ENCODE peak calls at places on chromosomes 12 and 14, in ten cellular contexts. One of them, this sample, is unnamed.

GRCh38 chr12:89345830-89346740 is 6.2 kb downstream of the DUSP6 start:
- DNase-seq in astrocyte of the spinal cord: peak; percentile 77
- DNase-seq in HCT116: peak; percentile 61
- DNase-seq in H1: no peak
- DNase-seq in psoas muscle: peak; percentile 28
- DNase-seq in right lobe of liver: peak; percentile 60
- DNase-seq in fibroblast of lung: peak; percentile 72
- DNase-seq in astrocyte of the cerebellum: no peak
- DNase-seq in mucosa of descending colon: peak; percentile 71
- DNase-seq in GM12865: peak; percentile 92
- DNase-seq in this sample: no peak

GRCh38 chr12:117540011-117540410 is 178.6 kb upstream of the NOS1 start:
- DNase-seq in astrocyte of the spinal cord: no peak
- DNase-seq in HCT116: no peak
- DNase-seq in H1: no peak
- DNase-seq in psoas muscle: no peak
- DNase-seq in right lobe of liver: no peak
- DNase-seq in fibroblast of lung: no peak
- DNase-seq in astrocyte of the cerebellum: no peak
- DNase-seq in mucosa of descending colon: no peak
- DNase-seq in GM12865: no peak
- DNase-seq in this sample: no peak

GRCh38 chr12:21697829-21698630 is 40.4 kb upstream of the LDHB start:
- DNase-seq in astrocyte of the spinal cord: peak; percentile 41
- DNase-seq in HCT116: peak; percentile 31
- DNase-seq in H1: no peak
- DNase-seq in psoas muscle: no peak
- DNase-seq in right lobe of liver: no peak
- DNase-seq in fibroblast of lung: peak; percentile 15
- DNase-seq in astrocyte of the cerebellum: peak; percentile 42
- DNase-seq in mucosa of descending colon: peak; percentile 41
- DNase-seq in GM12865: peak; percentile 20
- DNase-seq in this sample: no peak

GRCh38 chr12:49046129-49046895 is 14.3 kb downstream of the KMT2D start:
- DNase-seq in astrocyte of the spinal cord: no peak
- DNase-seq in HCT116: no peak
- DNase-seq in H1: no peak
- DNase-seq in psoas muscle: no peak
- DNase-seq in right lobe of liver: no peak
- DNase-seq in fibroblast of lung: no peak
- DNase-seq in astrocyte of the cerebellum: no peak
- DNase-seq in mucosa of descending colon: no peak
- DNase-seq in GM12865: no peak
- DNase-seq in this sample: no peak

GRCh38 chr14:35556548-35556947 is 22.6 kb downstream of the INSM2 start:
- DNase-seq in astrocyte of the spinal cord: no peak
- DNase-seq in HCT116: no peak
- DNase-seq in H1: no peak
- DNase-seq in psoas muscle: no peak
- DNase-seq in right lobe of liver: no peak
- DNase-seq in fibroblast of lung: no peak
- DNase-seq in astrocyte of the cerebellum: no peak
- DNase-seq in mucosa of descending colon: no peak
- DNase-seq in GM12865: no peak
- DNase-seq in this sample: no peak

GRCh38 chr12:116882742-116883141 is 1.5 kb upstream of the HRK start:
- DNase-seq in astrocyte of the spinal cord: peak; percentile 31
- DNase-seq in HCT116: no peak
- DNase-seq in H1: no peak
- DNase-seq in psoas muscle: no peak
- DNase-seq in right lobe of liver: no peak
- DNase-seq in fibroblast of lung: peak; percentile 39
- DNase-seq in astrocyte of the cerebellum: peak; percentile 8
- DNase-seq in mucosa of descending colon: no peak
- DNase-seq in GM12865: no peak
- DNase-seq in this sample: no peak

GRCh38 chr14:91004987-91005386 is 55.5 kb downstream of the RPS6KA5 start:
- DNase-seq in astrocyte of the spinal cord: no peak
- DNase-seq in HCT116: no peak
- DNase-seq in H1: no peak
- DNase-seq in psoas muscle: no peak
- DNase-seq in right lobe of liver: no peak
- DNase-seq in fibroblast of lung: no peak
- DNase-seq in astrocyte of the cerebellum: no peak
- DNase-seq in mucosa of descending colon: no peak
- DNase-seq in GM12865: no peak
- DNase-seq in this sample: no peak

GRCh38 chr12:29719381-29719780 is 64.4 kb downstream of the TMTC1 start:
- DNase-seq in astrocyte of the spinal cord: no peak
- DNase-seq in HCT116: no peak
- DNase-seq in H1: no peak
- DNase-seq in psoas muscle: no peak
- DNase-seq in right lobe of liver: no peak
- DNase-seq in fibroblast of lung: no peak
- DNase-seq in astrocyte of the cerebellum: no peak
- DNase-seq in mucosa of descending colon: no peak
- DNase-seq in GM12865: no peak
- DNase-seq in this sample: no peak

GRCh38 chr14:73755434-73756014 is 41.3 kb upstream of the PNMA1 start:
- DNase-seq in astrocyte of the spinal cord: no peak
- DNase-seq in HCT116: no peak
- DNase-seq in H1: no peak
- DNase-seq in psoas muscle: no peak
- DNase-seq in right lobe of liver: no peak
- DNase-seq in fibroblast of lung: no peak
- DNase-seq in astrocyte of the cerebellum: no peak
- DNase-seq in mucosa of descending colon: peak; percentile 73
- DNase-seq in GM12865: peak; percentile 51
- DNase-seq in this sample: no peak

GRCh38 chr14:51014086-51014485 is 69.8 kb upstream of the PYGL start:
- DNase-seq in astrocyte of the spinal cord: peak; percentile 84
- DNase-seq in HCT116: no peak
- DNase-seq in H1: no peak
- DNase-seq in psoas muscle: peak; percentile 30
- DNase-seq in right lobe of liver: no peak
- DNase-seq in fibroblast of lung: peak; percentile 93
- DNase-seq in astrocyte of the cerebellum: peak; percentile 84
- DNase-seq in mucosa of descending colon: no peak
- DNase-seq in GM12865: no peak
- DNase-seq in this sample: peak; percentile 75

GRCh38 chr14:59509101-59509500 is 24.8 kb downstream of the JKAMP start:
- DNase-seq in astrocyte of the spinal cord: no peak
- DNase-seq in HCT116: no peak
- DNase-seq in H1: no peak
- DNase-seq in psoas muscle: no peak
- DNase-seq in right lobe of liver: no peak
- DNase-seq in fibroblast of lung: no peak
- DNase-seq in astrocyte of the cerebellum: no peak
- DNase-seq in mucosa of descending colon: no peak
- DNase-seq in GM12865: no peak
- DNase-seq in this sample: no peak

GRCh38 chr12:87801860-87802720 is 227.1 kb downstream of the C12orf50 start:
- DNase-seq in astrocyte of the spinal cord: peak; percentile 67
- DNase-seq in HCT116: no peak
- DNase-seq in H1: no peak
- DNase-seq in psoas muscle: no peak
- DNase-seq in right lobe of liver: no peak
- DNase-seq in fibroblast of lung: peak; percentile 57
- DNase-seq in astrocyte of the cerebellum: no peak
- DNase-seq in mucosa of descending colon: no peak
- DNase-seq in GM12865: no peak
- DNase-seq in this sample: no peak

GRCh38 chr12:1929241-1929984 is 11.0 kb upstream of the CACNA2D4 start:
- DNase-seq in astrocyte of the spinal cord: no peak
- DNase-seq in HCT116: no peak
- DNase-seq in H1: no peak
- DNase-seq in psoas muscle: no peak
- DNase-seq in right lobe of liver: no peak
- DNase-seq in fibroblast of lung: no peak
- DNase-seq in astrocyte of the cerebellum: no peak
- DNase-seq in mucosa of descending colon: no peak
- DNase-seq in GM12865: no peak
- DNase-seq in this sample: no peak

GRCh38 chr14:34981743-34982420 is 910 bp upstream of the SRP54 start:
- DNase-seq in astrocyte of the spinal cord: no peak
- DNase-seq in HCT116: peak; percentile 26
- DNase-seq in H1: no peak
- DNase-seq in psoas muscle: no peak
- DNase-seq in right lobe of liver: peak; percentile 24
- DNase-seq in fibroblast of lung: peak; percentile 59
- DNase-seq in astrocyte of the cerebellum: peak; percentile 22
- DNase-seq in mucosa of descending colon: peak; percentile 41
- DNase-seq in GM12865: peak; percentile 66
- DNase-seq in this sample: peak; percentile 11

GRCh38 chr14:68211886-68212285 is 392.3 kb downstream of the RAD51B start:
- DNase-seq in astrocyte of the spinal cord: no peak
- DNase-seq in HCT116: no peak
- DNase-seq in H1: no peak
- DNase-seq in psoas muscle: no peak
- DNase-seq in right lobe of liver: no peak
- DNase-seq in fibroblast of lung: no peak
- DNase-seq in astrocyte of the cerebellum: no peak
- DNase-seq in mucosa of descending colon: no peak
- DNase-seq in GM12865: no peak
- DNase-seq in this sample: no peak

GRCh38 chr14:68208726-68209125 is 389.1 kb downstream of the RAD51B start:
- DNase-seq in astrocyte of the spinal cord: no peak
- DNase-seq in HCT116: no peak
- DNase-seq in H1: no peak
- DNase-seq in psoas muscle: no peak
- DNase-seq in right lobe of liver: no peak
- DNase-seq in fibroblast of lung: no peak
- DNase-seq in astrocyte of the cerebellum: no peak
- DNase-seq in mucosa of descending colon: no peak
- DNase-seq in GM12865: peak; percentile 48
- DNase-seq in this sample: no peak

GRCh38 chr14:68214431-68214830 is 394.9 kb downstream of the RAD51B start:
- DNase-seq in astrocyte of the spinal cord: no peak
- DNase-seq in HCT116: no peak
- DNase-seq in H1: no peak
- DNase-seq in psoas muscle: no peak
- DNase-seq in right lobe of liver: no peak
- DNase-seq in fibroblast of lung: no peak
- DNase-seq in astrocyte of the cerebellum: no peak
- DNase-seq in mucosa of descending colon: no peak
- DNase-seq in GM12865: no peak
- DNase-seq in this sample: no peak

GRCh38 chr14:68210729-68211299 is 391.2 kb downstream of the RAD51B start:
- DNase-seq in astrocyte of the spinal cord: peak; percentile 94
- DNase-seq in HCT116: no peak
- DNase-seq in H1: no peak
- DNase-seq in psoas muscle: no peak
- DNase-seq in right lobe of liver: no peak
- DNase-seq in fibroblast of lung: peak; percentile 99
- DNase-seq in astrocyte of the cerebellum: peak; percentile 71
- DNase-seq in mucosa of descending colon: peak; percentile 36
- DNase-seq in GM12865: peak; percentile 95
- DNase-seq in this sample: peak; percentile 87

DNA sequence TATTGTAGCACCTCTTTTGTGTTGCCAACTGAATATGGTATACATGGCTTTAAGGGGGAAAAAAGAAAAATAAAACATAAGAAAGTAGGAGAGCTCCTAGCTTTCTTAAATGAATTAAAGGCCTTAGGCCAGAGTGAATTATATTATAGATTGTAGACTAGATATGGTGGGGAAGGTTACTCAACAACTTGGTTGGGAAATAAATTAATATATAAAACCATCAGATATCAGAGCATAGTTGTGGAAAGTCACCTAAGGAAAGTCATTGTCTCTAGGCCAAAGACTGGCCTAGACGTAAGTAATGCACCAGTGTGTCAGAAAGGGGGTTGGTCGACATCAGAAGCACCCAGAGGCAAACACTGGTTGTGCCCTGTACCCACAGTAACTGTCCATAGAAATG is 391.8 kb downstream of the RAD51B start:
- DNase-seq in astrocyte of the spinal cord: no peak
- DNase-seq in HCT116: no peak
- DNase-seq in H1: no peak
- DNase-seq in psoas muscle: no peak
- DNase-seq in right lobe of liver: no peak
- DNase-seq in fibroblast of lung: peak; percentile 39
- DNase-seq in astrocyte of the cerebellum: no peak
- DNase-seq in mucosa of descending colon: no peak
- DNase-seq in GM12865: peak; percentile 7
- DNase-seq in this sample: no peak
- H3K4me3 ChIP-seq in astrocyte of the spinal cord: no peak overlapping the region
- H3K4me3 ChIP-seq in HCT116: no peak overlapping the region
- H3K4me3 ChIP-seq in H1: no peak overlapping the region
- H3K4me3 ChIP-seq in psoas muscle: no peak overlapping the region
- H3K4me3 ChIP-seq in right lobe of liver: no peak overlapping the region
- H3K4me3 ChIP-seq in fibroblast of lung: no peak overlapping the region
- H3K4me3 ChIP-seq in astrocyte of the cerebellum: no peak overlapping the region
- H3K4me3 ChIP-seq in mucosa of descending colon: no peak overlapping the region
- H3K4me3 ChIP-seq in GM12865: no peak overlapping the region
- H3K4me3 ChIP-seq in this sample: no peak overlapping the region

DNA sequence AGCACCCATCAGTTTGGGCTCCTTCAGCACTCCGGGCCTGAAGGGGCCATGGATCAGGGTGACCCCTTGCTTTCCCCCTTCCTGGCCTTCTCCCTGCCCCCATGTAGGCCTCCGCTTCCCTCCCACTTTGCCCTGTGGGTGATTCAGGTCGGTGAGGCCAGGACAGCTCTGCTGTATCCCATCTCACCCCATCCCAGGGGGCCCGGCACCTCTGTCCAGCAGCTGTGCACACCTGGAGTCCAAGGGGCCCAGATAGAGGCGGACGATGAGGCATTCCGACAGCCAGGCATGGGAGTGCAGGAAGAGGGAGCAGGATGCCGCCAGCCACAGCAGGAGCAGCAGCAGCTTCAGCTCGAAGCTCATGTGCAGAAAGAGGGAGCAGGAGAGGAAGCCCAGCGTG is 11.4 kb downstream of the LTB4R start:
- DNase-seq in astrocyte of the spinal cord: no peak
- DNase-seq in HCT116: no peak
- DNase-seq in H1: no peak
- DNase-seq in psoas muscle: no peak
- DNase-seq in right lobe of liver: no peak
- DNase-seq in fibroblast of lung: no peak
- DNase-seq in astrocyte of the cerebellum: no peak
- DNase-seq in mucosa of descending colon: no peak
- DNase-seq in GM12865: no peak
- DNase-seq in this sample: no peak
- H3K4me3 ChIP-seq in astrocyte of the spinal cord: no peak overlapping the region
- H3K4me3 ChIP-seq in HCT116: no peak overlapping the region
- H3K4me3 ChIP-seq in H1: no peak overlapping the region
- H3K4me3 ChIP-seq in psoas muscle: no peak overlapping the region
- H3K4me3 ChIP-seq in right lobe of liver: no peak overlapping the region
- H3K4me3 ChIP-seq in fibroblast of lung: no peak overlapping the region
- H3K4me3 ChIP-seq in astrocyte of the cerebellum: no peak overlapping the region
- H3K4me3 ChIP-seq in mucosa of descending colon: no peak overlapping the region
- H3K4me3 ChIP-seq in GM12865: no peak overlapping the region
- H3K4me3 ChIP-seq in this sample: no peak overlapping the region

GRCh38 chr14:75138492-75138891 is 11.6 kb upstream of the NEK9 start:
- DNase-seq in astrocyte of the spinal cord: no peak
- DNase-seq in HCT116: no peak
- DNase-seq in H1: no peak
- DNase-seq in psoas muscle: no peak
- DNase-seq in right lobe of liver: no peak
- DNase-seq in fibroblast of lung: no peak
- DNase-seq in astrocyte of the cerebellum: no peak
- DNase-seq in mucosa of descending colon: no peak
- DNase-seq in GM12865: no peak
- DNase-seq in this sample: no peak
- H3K4me3 ChIP-seq in astrocyte of the spinal cord: no peak overlapping the region
- H3K4me3 ChIP-seq in HCT116: no peak overlapping the region
- H3K4me3 ChIP-seq in H1: no peak overlapping the region
- H3K4me3 ChIP-seq in psoas muscle: no peak overlapping the region
- H3K4me3 ChIP-seq in right lobe of liver: no peak overlapping the region
- H3K4me3 ChIP-seq in fibroblast of lung: no peak overlapping the region
- H3K4me3 ChIP-seq in astrocyte of the cerebellum: no peak overlapping the region
- H3K4me3 ChIP-seq in mucosa of descending colon: no peak overlapping the region
- H3K4me3 ChIP-seq in GM12865: no peak overlapping the region
- H3K4me3 ChIP-seq in this sample: no peak overlapping the region

GRCh38 chr12:115818973-115819372 is 458.5 kb downstream of the MED13L start:
- DNase-seq in astrocyte of the spinal cord: no peak
- DNase-seq in HCT116: no peak
- DNase-seq in H1: no peak
- DNase-seq in psoas muscle: no peak
- DNase-seq in right lobe of liver: no peak
- DNase-seq in fibroblast of lung: no peak
- DNase-seq in astrocyte of the cerebellum: no peak
- DNase-seq in mucosa of descending colon: no peak
- DNase-seq in GM12865: no peak
- DNase-seq in this sample: no peak
- H3K4me3 ChIP-seq in astrocyte of the spinal cord: no peak overlapping the region
- H3K4me3 ChIP-seq in HCT116: no peak overlapping the region
- H3K4me3 ChIP-seq in H1: no peak overlapping the region
- H3K4me3 ChIP-seq in psoas muscle: no peak overlapping the region
- H3K4me3 ChIP-seq in right lobe of liver: no peak overlapping the region
- H3K4me3 ChIP-seq in fibroblast of lung: no peak overlapping the region
- H3K4me3 ChIP-seq in astrocyte of the cerebellum: no peak overlapping the region
- H3K4me3 ChIP-seq in mucosa of descending colon: no peak overlapping the region
- H3K4me3 ChIP-seq in GM12865: no peak overlapping the region
- H3K4me3 ChIP-seq in this sample: no peak overlapping the region